ENCODE peak calls at places on chromosomes 7 and 10, in five cellular contexts. D, E, R, Q and W are unnamed samples.
A peak's percentile ranks its signal among the peaks of the same experiment; 100 is the strongest.

GRCh38 chr10:125000366-125001312 is 58.7 kb downstream of the ZRANB1 start:
- DNase-seq in D (no peak), E (peak; percentile 64), R (no peak), Q (peak; percentile 52), W (no peak)

GRCh38 chr7:117123311-117123926 is 170.1 kb downstream of the ST7 start:
- DNase-seq in E (no peak), Q (no peak), R (no peak), D (no peak), W (no peak)

GRCh38 chr10:84201682-84202081 is 7.3 kb downstream of the CDHR1 start:
- DNase-seq in R (no peak), D (no peak), E (no peak), Q (no peak), W (no peak)

GRCh38 chr10:5565205-5565545 is 40.4 kb downstream of the CALML3 start:
- DNase-seq in R (no peak), D (no peak), E (no peak), Q (peak; percentile 9), W (no peak)

GRCh38 chr10:62380002-62380401 is 5.8 kb downstream of the ZNF365 start:
- DNase-seq in Q (no peak), E (no peak), R (peak; percentile 76), D (peak; percentile 35), W (no peak)

GRCh38 chr10:31186225-31187010 is 132.6 kb upstream of the ZEB1 start:
- DNase-seq in E (no peak), D (no peak), R (no peak), Q (no peak), W (no peak)

GRCh38 chr7:155405399-155406318 is 52.3 kb upstream of the EN2 start:
- DNase-seq in E (no peak), D (no peak), R (no peak), Q (no peak), W (no peak)

GRCh38 chr10:71075066-71075758 is 137.2 kb upstream of the UNC5B start:
- DNase-seq in Q (peak; percentile 68), D (no peak), R (no peak), E (peak; percentile 42), W (no peak)

DNA sequence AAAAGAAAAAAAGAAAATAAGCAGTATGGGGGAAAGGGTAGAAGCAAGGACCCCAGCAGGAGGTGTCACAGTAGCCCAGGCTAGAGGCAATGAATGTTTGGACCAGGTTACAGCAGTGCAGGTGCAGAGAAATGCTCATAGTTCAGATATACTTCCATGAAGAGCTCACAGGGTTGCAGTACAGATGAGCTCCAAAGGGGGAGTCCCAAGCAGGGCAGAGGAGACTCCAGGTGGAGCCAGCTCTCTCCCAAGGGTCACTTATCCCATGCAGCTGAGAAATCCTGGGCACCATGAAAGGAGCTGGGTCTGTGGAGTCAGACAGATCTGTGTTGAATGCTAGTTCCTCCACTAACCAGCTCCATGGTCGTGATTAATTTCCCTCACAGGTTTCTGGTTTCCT is 174.9 kb downstream of the C7orf25 start:
- DNase-seq in E (no peak), D (no peak), Q (no peak), R (no peak), W (no peak)
- TF ChIP-seq CTCF in E (no peak), D (no peak), Q (no peak), R (peak; percentile 9), W (no peak)

DNA sequence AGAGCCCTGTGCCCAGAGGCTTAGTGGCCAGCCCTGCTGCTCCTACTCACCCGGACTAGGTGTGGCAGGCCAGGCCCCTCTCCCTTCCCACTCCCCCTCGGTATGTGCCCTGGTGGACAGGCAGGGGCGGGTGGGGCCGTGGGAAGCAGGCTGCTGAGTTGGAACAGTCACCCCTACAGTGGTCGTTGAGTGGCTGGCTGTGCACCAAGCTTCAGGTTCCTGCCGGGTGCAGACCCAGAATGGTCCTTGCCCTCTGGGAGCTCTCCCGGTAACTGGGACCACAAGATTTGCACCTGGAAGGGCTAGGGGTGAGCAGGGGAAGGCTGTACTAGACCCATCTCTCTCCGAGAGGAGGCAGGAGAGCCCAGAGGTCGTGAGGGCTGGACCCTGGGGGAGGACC is 68.6 kb downstream of the ZMIZ1 start:
- DNase-seq in Q (no peak), E (no peak), D (no peak), R (no peak), W (no peak)
- H3K4me3 ChIP-seq in Q (no peak overlapping the region), E (no peak overlapping the region), D (no peak overlapping the region), R (no peak overlapping the region), W (no peak overlapping the region)

GRCh38 chr10:18653112-18653511 is 1.7 kb upstream of the NSUN6 start:
- DNase-seq in E (no peak), R (no peak), Q (no peak), D (no peak), W (no peak)

GRCh38 chr10:18649364-18649959 is 1.9 kb downstream of the NSUN6 start:
- DNase-seq in Q (no peak), D (no peak), R (no peak), E (no peak), W (no peak)

GRCh38 chr10:18650618-18651017 is 769 bp downstream of the NSUN6 start:
- DNase-seq in E (no peak), Q (no peak), R (no peak), D (no peak), W (no peak)

GRCh38 chr10:18647945-18648344 is 3.4 kb downstream of the NSUN6 start:
- DNase-seq in R (no peak), D (no peak), E (no peak), Q (no peak), W (no peak)

GRCh38 chr10:18651324-18652007 is at the start of gene NSUN6:
- DNase-seq in R (peak; percentile 60), D (no peak), E (peak; percentile 88), Q (peak; percentile 93), W (peak; percentile 34)
- TF ChIP-seq CTCF in R (no peak), D (peak; percentile 18), E (no peak), Q (peak; percentile 44), W (no peak)

GRCh38 chr10:96858706-96859050 is 26.6 kb downstream of the LCOR start:
- DNase-seq in D (no peak), E (no peak), R (no peak), Q (no peak), W (no peak)

GRCh38 chr10:96858038-96858705 is 26.1 kb downstream of the LCOR start:
- DNase-seq in D (no peak), E (no peak), R (no peak), Q (no peak), W (no peak)

GRCh38 chr10:96860631-96861277 is 28.7 kb downstream of the LCOR start:
- DNase-seq in E (no peak), Q (no peak), D (no peak), R (no peak), W (no peak)

DNA sequence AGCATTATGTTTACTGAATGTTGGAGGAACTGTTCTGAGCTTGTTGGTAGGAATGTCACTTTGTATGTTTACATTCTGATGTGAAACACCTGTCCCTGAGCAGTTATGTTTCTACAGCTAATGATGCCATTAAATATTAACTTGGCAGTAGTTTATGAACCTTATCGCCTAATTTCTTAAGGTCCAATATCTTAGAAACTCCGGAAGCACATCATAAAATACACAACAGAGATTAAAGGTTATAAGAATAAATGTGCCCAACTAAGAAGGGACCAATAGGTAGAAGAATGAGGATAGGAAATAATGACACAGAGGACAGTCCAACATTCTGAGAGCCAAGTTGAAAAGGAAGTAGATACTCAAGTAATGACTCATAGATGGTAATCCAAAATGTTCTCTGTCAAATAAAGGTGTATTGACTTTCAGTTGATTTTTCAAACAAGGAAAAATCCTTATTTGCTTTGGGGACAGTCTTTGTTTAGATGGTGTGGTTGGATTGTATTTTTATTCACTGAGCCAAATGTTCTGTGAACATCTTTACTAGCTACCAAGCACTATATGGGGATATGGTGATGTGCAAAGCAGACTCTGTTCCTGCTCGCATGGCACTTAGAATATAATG is 31.9 kb downstream of the LCOR start:
- DNase-seq in R (no peak), D (no peak), E (peak; percentile 32), Q (no peak), W (no peak)
- H3K4me3 ChIP-seq in R (no peak overlapping the region), D (no peak overlapping the region), E (no peak overlapping the region), Q (no peak overlapping the region), W (no peak overlapping the region)